ENCODE peak calls at places on chromosomes 4 and X, in five cellular contexts. O is H54, V is NCI-H69, R is AG09309, L is H9. P is an unnamed sample.

GRCh38 chr4:150318971-150319370 is 240.7 kb downstream of the DCLK2 start:
- DNase-seq in O (no peak), V (peak), R (no peak), L (no peak), P (no peak)

GRCh38 chr4:16663722-16664121 is 234.7 kb downstream of the LDB2 start:
- DNase-seq in O (no peak), V (no peak), R (no peak), L (no peak), P (no peak)

GRCh38 chr4:75248770-75249467 is 265.3 kb downstream of the RCHY1 start:
- DNase-seq in O (no peak), V (peak), R (no peak), L (no peak), P (no peak)

GRCh38 chr4:151604238-151604637 is 156.6 kb downstream of the GATB start:
- DNase-seq in O (no peak), V (peak), R (no peak), L (no peak), P (no peak)

GRCh38 chr4:24470681-24471622 is 113.4 kb downstream of the DHX15 start:
- DNase-seq in O (no peak), V (peak), R (no peak), L (peak), P (no peak)

GRCh38 chrX:54817220-54817820 is 9.8 kb downstream of the MAGED2 start:
- DNase-seq in O (no peak), V (no peak), R (no peak), L (no peak), P (no peak)

GRCh38 chrX:40205471-40205870 is 107.7 kb upstream of the BCOR start:
- DNase-seq in O (no peak), V (peak), R (no peak), L (no peak), P (peak)

GRCh38 chrX:20320461-20321159 is 53.9 kb upstream of the RPS6KA3 start:
- DNase-seq in O (no peak), V (peak), R (no peak), L (no peak), P (no peak)

GRCh38 chr4:38983756-38984647 is 48.2 kb downstream of the TMEM156 start:
- DNase-seq in O (no peak), V (no peak), R (peak), L (no peak), P (no peak)

GRCh38 chr4:102780476-102781144 is 19.8 kb upstream of the MANBA start:
- DNase-seq in O (peak), V (peak), R (no peak), L (no peak), P (no peak)

GRCh38 chrX:138128025-138128671 is 562.2 kb downstream of the ZIC3 start:
- DNase-seq in O (no peak), V (peak), R (no peak), L (peak), P (no peak)

GRCh38 chrX:115362334-115363095 is 73.0 kb downstream of the LUZP4 start:
- DNase-seq in O (no peak), V (peak), R (no peak), L (no peak), P (no peak)

GRCh38 chr4:94588900-94589693 is 137.4 kb downstream of the PDLIM5 start:
- DNase-seq in O (no peak), V (no peak), R (no peak), L (no peak), P (no peak)

GRCh38 chr4:91448668-91449330 is 855.0 kb upstream of the GRID2 start:
- DNase-seq in O (peak), V (peak), R (no peak), L (no peak), P (no peak)

GRCh38 chrX:153687121-153688039 is at the start of gene SLC6A8:
- DNase-seq in O (peak), V (peak), R (no peak), L (peak), P (peak)

GRCh38 chrX:111568356-111568755 is 56.9 kb downstream of the SERTM2 start:
- DNase-seq in O (peak), V (peak), R (no peak), L (peak), P (no peak)

GRCh38 chr4:24650849-24651248 is 66.5 kb upstream of the DHX15 start:
- DNase-seq in O (no peak), V (no peak), R (no peak), L (no peak), P (no peak)

GRCh38 chr4:101321481-101322042 is 25.8 kb downstream of the PPP3CA start:
- DNase-seq in O (no peak), V (no peak), R (no peak), L (no peak), P (no peak)

GRCh38 chr4:122003335-122003734 is 51.5 kb upstream of the TRPC3 start:
- DNase-seq in O (peak), V (peak), R (no peak), L (peak), P (no peak)

P was measured in DMS79.